ENCODE peak calls at places on chromosomes 3 and 15, in nine cellular contexts. H is brain microvascular endothelial cell, T is lung, D is mesenchymal stem cell, C is lower lobe of right lung, R is upper lobe of right lung, Z is GM23248, O is left ventricle myocardium inferior, L is uterus. N is an unnamed sample. For H3K36me3, the result is how much of the 10 kb centered on the place peaks cover.

GRCh38 chr15:67201136-67201535 is 53.3 kb downstream of the AAGAB start:
- DNase-seq in H (no peak), T (no peak), D (peak), C (no peak), R (no peak), Z (no peak), O (no peak), L (no peak), N (no peak)

GRCh38 chr15:56168394-56168793 is 75.3 kb downstream of the RFX7 start:
- DNase-seq in H (peak), T (no peak), D (peak), C (no peak), R (no peak), Z (peak), O (no peak), L (no peak), N (no peak)

GRCh38 chr3:31917303-31917903 is 63.7 kb downstream of the OSBPL10 start:
- DNase-seq in H (no peak), T (no peak), D (no peak), C (no peak), R (no peak), Z (no peak), O (no peak), L (no peak), N (no peak)

GRCh38 chr3:126367316-126367805 is 10.2 kb upstream of the KLF15 start:
- DNase-seq in H (no peak), T (no peak), D (no peak), C (no peak), R (peak), Z (no peak), O (no peak), L (no peak), N (no peak)

GRCh38 chr3:124780767-124781485 is 50.7 kb downstream of the UMPS start:
- DNase-seq in H (peak), T (no peak), D (peak), C (peak), R (peak), Z (peak), O (peak), L (peak), N (peak)

GRCh38 chr15:74955796-74956647 is 550 bp downstream of the RPP25 start:
- DNase-seq in H (no peak), T (peak), D (peak), C (peak), R (peak), Z (peak), O (peak), L (peak), N (peak)

GRCh38 chr3:133989931-133990702 is 39.6 kb downstream of the SLCO2A1 start:
- DNase-seq in H (no peak), T (no peak), D (no peak), C (no peak), R (no peak), Z (no peak), O (no peak), L (no peak), N (no peak)

GRCh38 chr3:38544926-38545325 is 48.8 kb downstream of the EXOG start:
- DNase-seq in H (no peak), T (no peak), D (no peak), C (no peak), R (no peak), Z (no peak), O (no peak), L (no peak), N (no peak)

GRCh38 chr3:44069276-44069675 is 172.4 kb upstream of the TOPAZ1 start:
- DNase-seq in H (no peak), T (no peak), D (no peak), C (no peak), R (no peak), Z (no peak), O (no peak), L (no peak), N (no peak)

GRCh38 chr3:175129571-175129970 is 270.4 kb downstream of the NAALADL2 start:
- DNase-seq in H (no peak), T (no peak), D (no peak), C (no peak), R (no peak), Z (no peak), O (no peak), L (no peak), N (no peak)

GRCh38 chr3:124260206-124260915 is 268.4 kb upstream of the ROPN1 start:
- DNase-seq in H (peak), T (peak), D (peak), C (no peak), R (no peak), Z (peak), O (peak), L (peak), N (no peak)

GRCh38 chr3:166471074-166471753 is 634.0 kb upstream of the BCHE start:
- DNase-seq in H (no peak), T (no peak), D (no peak), C (no peak), R (no peak), Z (no peak), O (no peak), L (no peak), N (no peak)

GRCh38 chr3:11953778-11954177 is 50.4 kb upstream of the SYN2 start:
- DNase-seq in H (no peak), T (no peak), D (no peak), C (no peak), R (no peak), Z (no peak), O (no peak), L (no peak), N (no peak)

GRCh38 chr3:131083190-131083863 is 56.6 kb downstream of the NEK11 start:
- DNase-seq in H (no peak), T (no peak), D (no peak), C (no peak), R (no peak), Z (peak), O (peak), L (no peak), N (peak)

GRCh38 chr3:129441215-129441614 is 1.2 kb downstream of the IFT122 start:
- DNase-seq in H (no peak), T (no peak), D (no peak), C (no peak), R (no peak), Z (peak), O (no peak), L (no peak), N (no peak)

GRCh38 chr3:94694001-94694400 is 631.1 kb downstream of the NSUN3 start:
- DNase-seq in H (no peak), T (no peak), D (no peak), C (no peak), R (no peak), Z (no peak), O (no peak), L (no peak), N (no peak)

GRCh38 chr3:8668216-8668615 is 23.6 kb upstream of the SSUH2 start:
- DNase-seq in H (no peak), T (no peak), D (no peak), C (no peak), R (no peak), Z (peak), O (no peak), L (no peak), N (no peak)

GRCh38 chr3:171416666-171417065 is 43.5 kb downstream of the TNIK start:
- DNase-seq in H (no peak), T (no peak), D (no peak), C (no peak), R (no peak), Z (no peak), O (no peak), L (no peak), N (no peak)

GRCh38 chr15:39887832-39888231 is 32.2 kb downstream of the GPR176 start:
- DNase-seq in H (peak), T (no peak), D (peak), C (no peak), R (no peak), Z (peak), O (no peak), L (no peak), N (no peak)

GRCh38 chr15:57625703-57626448 is 34.2 kb downstream of the MYZAP start:
- DNase-seq in H (no peak), T (no peak), D (no peak), C (no peak), R (no peak), Z (no peak), O (no peak), L (no peak), N (no peak)

GRCh38 chr3:140523600-140523999 is 154.3 kb upstream of the TRIM42 start:
- DNase-seq in H (no peak), T (no peak), D (no peak), C (no peak), R (no peak), Z (no peak), O (no peak), L (no peak), N (no peak)

GRCh38 chr3:122825460-122825859 is 30.6 kb downstream of the SLC49A4 start:
- DNase-seq in H (no peak), T (no peak), D (peak), C (no peak), R (no peak), Z (no peak), O (no peak), L (no peak), N (no peak)

GRCh38 chr15:72398189-72398588 is at the start of gene TMEM202:
- DNase-seq in H (no peak), T (no peak), D (no peak), C (no peak), R (no peak), Z (no peak), O (no peak), L (no peak), N (no peak)

GRCh38 chr3:191373327-191373726 is 43.0 kb upstream of the UTS2B start:
- DNase-seq in H (no peak), T (no peak), D (no peak), C (no peak), R (no peak), Z (peak), O (no peak), L (no peak), N (no peak)

GRCh38 chr3:122952509-122952908 is 75.1 kb downstream of the SEMA5B start:
- DNase-seq in H (no peak), T (no peak), D (no peak), C (no peak), R (no peak), Z (peak), O (no peak), L (no peak), N (peak)

GRCh38 chr15:66779331-66780009 is 77.4 kb downstream of the SMAD6 start:
- DNase-seq in H (no peak), T (no peak), D (no peak), C (no peak), R (no peak), Z (peak), O (no peak), L (no peak), N (no peak)

GRCh38 chr3:97863775-97864174 is 42.0 kb downstream of the CRYBG3 start:
- DNase-seq in H (no peak), T (no peak), D (no peak), C (no peak), R (no peak), Z (no peak), O (no peak), L (no peak), N (no peak)

GRCh38 chr3:158508481-158508880 is 62.5 kb upstream of the MLF1 start:
- DNase-seq in H (peak), T (no peak), D (peak), C (no peak), R (no peak), Z (no peak), O (no peak), L (no peak), N (no peak)

GRCh38 chr15:57460208-57460816 is 84.0 kb downstream of the CGNL1 start:
- DNase-seq in H (no peak), T (no peak), D (no peak), C (no peak), R (no peak), Z (no peak), O (no peak), L (no peak), N (no peak)

GRCh38 chr15:34335176-34335575 is 2.4 kb downstream of the SLC12A6 start:
- DNase-seq in H (no peak), T (no peak), D (no peak), C (no peak), R (no peak), Z (peak), O (no peak), L (no peak), N (no peak)

GRCh38 chr3:177676947-177677587 is 479.8 kb upstream of the TBL1XR1 start:
- DNase-seq in H (no peak), T (peak), D (no peak), C (no peak), R (no peak), Z (no peak), O (no peak), L (no peak), N (peak)

GRCh38 chr3:190261740-190262139 is 60.5 kb downstream of the CLDN1 start:
- DNase-seq in H (no peak), T (no peak), D (no peak), C (no peak), R (no peak), Z (no peak), O (no peak), L (no peak), N (no peak)

GRCh38 chr15:77659350-77660321 is 26.9 kb upstream of the LINGO1 start:
- DNase-seq in H (peak), T (no peak), D (peak), C (peak), R (no peak), Z (peak), O (peak), L (no peak), N (peak)

GRCh38 chr3:79538-79937 is 117.0 kb upstream of the CHL1 start:
- DNase-seq in H (no peak), T (no peak), D (no peak), C (no peak), R (no peak), Z (no peak), O (no peak), L (no peak), N (no peak)

GRCh38 chr3:108301695-108302404 is 5.5 kb downstream of the HHLA2 start:
- DNase-seq in H (no peak), T (no peak), D (no peak), C (no peak), R (no peak), Z (peak), O (no peak), L (no peak), N (no peak)

GRCh38 chr3:101675709-101676218 is 1.2 kb downstream of the ZBTB11 start:
- DNase-seq in H (no peak), T (peak), D (no peak), C (peak), R (peak), Z (no peak), O (no peak), L (peak), N (no peak)

DNA sequence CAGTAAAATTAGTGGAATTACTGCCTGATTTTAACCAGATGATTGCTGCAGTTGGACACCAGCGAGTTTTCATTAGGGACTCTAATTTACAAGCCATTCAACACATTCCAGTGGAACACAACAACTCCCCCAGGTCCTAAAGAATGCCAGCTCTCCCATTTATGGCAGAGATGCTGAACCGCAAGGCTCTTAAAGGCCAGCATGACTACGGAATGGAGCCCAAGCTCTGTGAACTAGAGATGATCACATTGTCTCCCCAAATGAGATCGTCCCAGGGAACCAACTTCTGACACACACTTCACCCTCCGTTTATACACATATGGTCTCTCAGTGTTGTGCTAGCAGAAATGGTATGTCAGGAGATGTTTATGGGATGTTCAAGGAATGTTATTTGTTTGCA is 446.2 kb upstream of the NR2F2 start:
- DNase-seq in H (no peak), T (no peak), D (peak), C (no peak), R (no peak), Z (peak), O (no peak), L (no peak), N (peak)
- H3K4me3 ChIP-seq in H (no peak), T (no peak), D (no peak), C (no peak), R (no peak), Z (no peak), O (no peak), L (no peak), N (no peak)

GRCh38 chr3:50173685-50174516 is 17.5 kb upstream of the GNAT1 start:
- DNase-seq in H (no peak), T (no peak), D (no peak), C (no peak), R (no peak), Z (no peak), O (no peak), L (no peak), N (peak)
- H3K36me3 ChIP-seq in H (under half), T (under half), D (under half), C (under half), R (under half), Z (under half), O (under half), L (under half), N (under half)

GRCh38 chr3:111484666-111485065 is 57.3 kb upstream of the CD96 start:
- DNase-seq in H (no peak), T (no peak), D (peak), C (no peak), R (no peak), Z (peak), O (no peak), L (no peak), N (no peak)
- H3K4me3 ChIP-seq in H (no peak), T (no peak), D (no peak), C (no peak), R (no peak), Z (no peak), O (no peak), L (no peak), N (no peak)

GRCh38 chr3:186287723-186288122 is 74.3 kb downstream of the DGKG start:
- DNase-seq in H (peak), T (no peak), D (peak), C (no peak), R (no peak), Z (peak), O (no peak), L (no peak), N (no peak)

GRCh38 chr3:186286114-186286513 is 75.9 kb downstream of the DGKG start:
- DNase-seq in H (peak), T (no peak), D (no peak), C (no peak), R (no peak), Z (peak), O (no peak), L (no peak), N (no peak)

GRCh38 chr3:186290791-186291190 is 71.2 kb downstream of the DGKG start:
- DNase-seq in H (no peak), T (no peak), D (no peak), C (no peak), R (no peak), Z (no peak), O (no peak), L (no peak), N (no peak)
- H3K36me3 ChIP-seq in H (under half), T (under half), D (under half), C (under half), R (under half), Z (under half), O (under half), L (under half), N (under half)